ENCODE peak calls at places on chromosomes 2 and 18, in seven cellular contexts. E is neural progenitor cell, B is astrocyte, O is HCT116, Z is mesenchymal stem cell, D is H9, A is GM23248. P is an unnamed sample.

GRCh38 chr2:227147023-227147422 is 17.0 kb downstream of the COL4A4 start:
- DNase-seq in E (no peak), B (peak), O (no peak), A (peak), D (no peak), Z (no peak), P (no peak)

GRCh38 chr18:30527226-30527625 is 515.3 kb downstream of the DSC3 start:
- DNase-seq in D (no peak), B (no peak), E (peak), O (no peak), A (no peak), Z (no peak), P (no peak)

GRCh38 chr2:216849987-216850386 is 9.9 kb downstream of the TNP1 start:
- DNase-seq in E (no peak), Z (no peak), O (no peak), D (no peak), A (peak), B (peak), P (no peak)

GRCh38 chr2:127884436-127884835 is 1.3 kb downstream of the AMMECR1L start:
- DNase-seq in A (peak), E (peak), D (no peak), B (peak), Z (peak), O (no peak), P (peak)

GRCh38 chr2:146579154-146579930 is 1265.5 kb upstream of the ACVR2A start:
- DNase-seq in D (no peak), E (no peak), O (no peak), A (peak), Z (peak), B (peak), P (no peak)

GRCh38 chr2:42566837-42567251 is 1.6 kb upstream of the MTA3 start:
- DNase-seq in Z (peak), E (no peak), A (peak), B (peak), D (no peak), O (no peak), P (no peak)

GRCh38 chr2:8906208-8906607 is 68.8 kb upstream of the KIDINS220 start:
- DNase-seq in A (no peak), D (no peak), O (peak), E (no peak), Z (no peak), B (peak), P (no peak)

GRCh38 chr18:24657461-24657860 is 197.0 kb downstream of the HRH4 start:
- DNase-seq in B (no peak), D (no peak), Z (peak), A (no peak), E (no peak), O (no peak), P (no peak)

GRCh38 chr2:112782234-112782799 is 2.0 kb downstream of the IL1A start:
- DNase-seq in D (no peak), O (no peak), B (no peak), A (no peak), E (no peak), Z (no peak), P (no peak)

GRCh38 chr2:28664120-28664842 is 87.3 kb upstream of the PPP1CB start:
- DNase-seq in A (peak), D (no peak), E (peak), Z (peak), O (no peak), B (no peak), P (peak)

GRCh38 chr2:39902103-39902502 is 123.0 kb upstream of the THUMPD2 start:
- DNase-seq in Z (peak), O (no peak), B (peak), A (peak), E (no peak), D (no peak), P (no peak)

GRCh38 chr2:69770747-69771146 is 28.8 kb downstream of the ANXA4 start:
- DNase-seq in E (no peak), B (no peak), O (no peak), D (no peak), Z (no peak), A (no peak), P (no peak)

GRCh38 chr18:28786941-28787340 is 610.0 kb upstream of the CDH2 start:
- DNase-seq in B (no peak), O (no peak), A (no peak), Z (no peak), E (no peak), D (no peak), P (no peak)

GRCh38 chr18:28778706-28779105 is 601.8 kb upstream of the CDH2 start:
- DNase-seq in B (no peak), O (no peak), Z (no peak), E (no peak), A (no peak), D (no peak), P (no peak)

GRCh38 chr18:28777756-28778155 is 600.8 kb upstream of the CDH2 start:
- DNase-seq in A (no peak), Z (no peak), E (no peak), O (no peak), D (no peak), B (no peak), P (no peak)

GRCh38 chr18:28781616-28782362 is 604.9 kb upstream of the CDH2 start:
- DNase-seq in B (no peak), O (no peak), A (no peak), E (no peak), D (no peak), Z (no peak), P (no peak)
- H2AFZ ChIP-seq in B (no peak), O (no peak), A (peak), E (peak), D (no peak), Z (no peak), P (no peak)

GRCh38 chr2:219718066-219718465 is 90.6 kb downstream of the SLC4A3 start:
- DNase-seq in O (no peak), D (no peak), Z (no peak), B (no peak), E (no peak), A (no peak), P (no peak)

GRCh38 chr2:219707496-219708285 is 80.3 kb downstream of the SLC4A3 start:
- DNase-seq in B (peak), E (no peak), O (no peak), D (no peak), A (no peak), Z (peak), P (no peak)

GRCh38 chr2:219709261-219709867 is 81.9 kb downstream of the SLC4A3 start:
- DNase-seq in O (no peak), A (no peak), B (no peak), E (no peak), Z (peak), D (no peak), P (no peak)

GRCh38 chr2:219714681-219715080 is 87.3 kb downstream of the SLC4A3 start:
- DNase-seq in D (no peak), Z (no peak), A (no peak), O (no peak), E (no peak), B (no peak), P (no peak)

GRCh38 chr2:219713110-219713509 is 85.7 kb downstream of the SLC4A3 start:
- DNase-seq in B (no peak), Z (peak), O (no peak), A (peak), E (peak), D (no peak), P (no peak)
- H2AFZ ChIP-seq in B (no peak), Z (no peak), O (no peak), A (peak), E (no peak), D (peak), P (no peak)

DNA sequence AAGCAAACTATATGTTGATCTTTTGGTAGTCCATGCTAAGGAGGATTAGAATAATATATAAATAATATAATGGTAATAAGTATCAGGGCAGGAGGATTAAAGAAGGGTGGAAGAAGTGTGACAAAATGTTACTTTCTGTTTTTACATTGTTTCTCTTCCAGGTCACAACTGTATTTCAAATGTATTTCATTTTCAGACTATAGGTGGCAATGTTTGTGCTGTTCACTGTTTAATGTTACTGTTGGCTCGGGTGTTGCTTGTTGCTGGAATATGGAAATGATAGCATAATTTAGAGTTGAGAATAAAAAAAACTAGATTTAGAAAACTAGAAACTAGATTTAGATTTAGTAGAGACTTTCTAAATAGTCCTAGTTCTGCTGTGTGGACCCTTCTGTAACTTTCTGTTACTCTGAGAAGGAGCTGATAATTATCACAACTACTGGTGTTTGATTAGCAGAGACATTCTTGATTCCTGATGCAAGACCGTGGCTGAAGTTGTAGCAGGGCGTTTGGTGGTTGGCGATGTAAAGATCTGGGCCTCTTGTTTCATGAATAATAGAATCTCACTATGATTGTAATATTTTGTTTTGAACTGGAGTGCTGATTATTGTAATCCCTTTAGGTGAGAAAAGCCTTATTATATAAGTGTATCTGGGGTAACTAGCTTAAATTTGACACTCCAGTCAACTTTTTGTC is 7.9 kb downstream of the NEDD4L start:
- DNase-seq in E (no peak), O (no peak), Z (no peak), D (no peak), B (no peak), A (peak), P (no peak)
- H2AFZ ChIP-seq in E (no peak), O (no peak), Z (no peak), D (no peak), B (peak), A (no peak), P (no peak)

GRCh38 chr2:68352651-68353386 is 12.3 kb upstream of the PLEK start:
- DNase-seq in O (no peak), Z (no peak), A (peak), B (no peak), E (no peak), D (no peak), P (no peak)
- H2AFZ ChIP-seq in O (no peak), Z (no peak), A (peak), B (no peak), E (no peak), D (no peak), P (no peak)

DNA sequence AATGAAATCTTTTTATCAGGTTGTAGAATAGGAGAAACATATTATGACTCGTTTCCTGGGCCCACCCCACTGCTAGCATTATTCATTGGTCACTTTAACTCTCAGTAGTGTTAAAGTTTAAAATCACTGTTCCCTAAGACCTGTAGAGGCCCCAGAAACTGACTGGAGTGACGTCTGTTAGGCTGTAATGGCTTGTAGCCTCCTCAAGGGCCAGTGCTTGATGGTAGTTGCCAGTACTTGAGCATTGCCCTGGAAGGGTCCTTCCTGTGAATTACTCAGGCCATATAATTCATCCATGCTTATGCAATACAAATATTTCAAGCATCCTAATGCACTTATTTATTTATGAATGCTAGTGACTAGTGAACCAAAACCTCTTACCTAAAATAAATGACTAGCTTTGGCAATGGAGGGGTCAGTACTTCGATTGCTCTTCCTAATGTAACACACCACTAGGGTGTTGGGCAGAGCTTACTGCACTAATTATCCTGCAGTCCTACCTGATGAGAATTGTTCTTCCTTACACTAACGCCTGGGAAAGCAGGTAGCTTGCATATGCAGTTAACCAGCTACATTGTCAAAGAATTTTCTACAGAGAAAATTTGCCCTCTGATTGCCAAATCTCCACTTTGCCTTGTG is 31.2 kb downstream of the ARHGAP25 start:
- DNase-seq in O (no peak), D (no peak), B (peak), A (no peak), E (no peak), Z (peak), P (no peak)
- H2AFZ ChIP-seq in O (no peak), D (no peak), B (no peak), A (no peak), E (no peak), Z (no peak), P (peak)

GRCh38 chr2:17713291-17713690 is 40.3 kb downstream of the SMC6 start:
- DNase-seq in E (no peak), Z (no peak), A (no peak), O (no peak), B (no peak), D (no peak), P (no peak)
- H2AFZ ChIP-seq in E (no peak), Z (no peak), A (no peak), O (no peak), B (no peak), D (no peak), P (no peak)